ENCODE peak calls at places on chromosome 7, in eight cellular contexts. One of them, this sample, is unnamed.

GRCh38 chr7:91212592-91212991 is 51.6 kb upstream of the FZD1 start:
- DNase-seq in tibial artery: no peak
- DNase-seq in upper lobe of right lung: no peak
- DNase-seq in CD8-positive, alpha-beta memory T cell: no peak
- DNase-seq in kidney: no peak
- DNase-seq in K562: no peak
- DNase-seq in adrenal gland: no peak
- DNase-seq in naive thymus-derived CD4-positive, alpha-beta T cell: no peak
- DNase-seq in this sample: no peak

GRCh38 chr7:28203498-28204240 is 23.1 kb upstream of the JAZF1 start:
- DNase-seq in tibial artery: no peak
- DNase-seq in upper lobe of right lung: no peak
- DNase-seq in CD8-positive, alpha-beta memory T cell: no peak
- DNase-seq in kidney: no peak
- DNase-seq in K562: no peak
- DNase-seq in adrenal gland: no peak
- DNase-seq in naive thymus-derived CD4-positive, alpha-beta T cell: no peak
- DNase-seq in this sample: no peak

GRCh38 chr7:47508389-47509380 is 73.2 kb downstream of the TNS3 start:
- DNase-seq in tibial artery: peak; percentile 16
- DNase-seq in upper lobe of right lung: no peak
- DNase-seq in CD8-positive, alpha-beta memory T cell: no peak
- DNase-seq in kidney: peak; percentile 29
- DNase-seq in K562: no peak
- DNase-seq in adrenal gland: no peak
- DNase-seq in naive thymus-derived CD4-positive, alpha-beta T cell: no peak
- DNase-seq in this sample: no peak

GRCh38 chr7:99219985-99220384 is 12.1 kb upstream of the KPNA7 start:
- DNase-seq in tibial artery: no peak
- DNase-seq in upper lobe of right lung: peak; percentile 5
- DNase-seq in CD8-positive, alpha-beta memory T cell: no peak
- DNase-seq in kidney: no peak
- DNase-seq in K562: no peak
- DNase-seq in adrenal gland: peak; percentile 55
- DNase-seq in naive thymus-derived CD4-positive, alpha-beta T cell: no peak
- DNase-seq in this sample: no peak

GRCh38 chr7:82056282-82056681 is 286.4 kb upstream of the HGF start:
- DNase-seq in tibial artery: no peak
- DNase-seq in upper lobe of right lung: no peak
- DNase-seq in CD8-positive, alpha-beta memory T cell: no peak
- DNase-seq in kidney: no peak
- DNase-seq in K562: no peak
- DNase-seq in adrenal gland: no peak
- DNase-seq in naive thymus-derived CD4-positive, alpha-beta T cell: no peak
- DNase-seq in this sample: no peak

GRCh38 chr7:99380823-99381663 is 6.5 kb downstream of the ARPC1B start:
- DNase-seq in tibial artery: peak; percentile 36
- DNase-seq in upper lobe of right lung: no peak
- DNase-seq in CD8-positive, alpha-beta memory T cell: peak; percentile 93
- DNase-seq in kidney: peak; percentile 83
- DNase-seq in K562: no peak
- DNase-seq in adrenal gland: peak; percentile 78
- DNase-seq in naive thymus-derived CD4-positive, alpha-beta T cell: peak; percentile 85
- DNase-seq in this sample: no peak

GRCh38 chr7:150447966-150448788 is 2.3 kb upstream of the GIMAP8 start:
- DNase-seq in tibial artery: no peak
- DNase-seq in upper lobe of right lung: no peak
- DNase-seq in CD8-positive, alpha-beta memory T cell: no peak
- DNase-seq in kidney: no peak
- DNase-seq in K562: no peak
- DNase-seq in adrenal gland: no peak
- DNase-seq in naive thymus-derived CD4-positive, alpha-beta T cell: no peak
- DNase-seq in this sample: no peak

GRCh38 chr7:130397472-130397871 is 17.2 kb downstream of the CPA1 start:
- DNase-seq in tibial artery: no peak
- DNase-seq in upper lobe of right lung: no peak
- DNase-seq in CD8-positive, alpha-beta memory T cell: no peak
- DNase-seq in kidney: no peak
- DNase-seq in K562: no peak
- DNase-seq in adrenal gland: no peak
- DNase-seq in naive thymus-derived CD4-positive, alpha-beta T cell: no peak
- DNase-seq in this sample: no peak

GRCh38 chr7:134552105-134552504 is 3.2 kb downstream of the AKR1B15 start:
- DNase-seq in tibial artery: no peak
- DNase-seq in upper lobe of right lung: no peak
- DNase-seq in CD8-positive, alpha-beta memory T cell: no peak
- DNase-seq in kidney: no peak
- DNase-seq in K562: peak; percentile 42
- DNase-seq in adrenal gland: no peak
- DNase-seq in naive thymus-derived CD4-positive, alpha-beta T cell: no peak
- DNase-seq in this sample: no peak

GRCh38 chr7:150994141-150994837 is 3.5 kb downstream of the NOS3 start:
- DNase-seq in tibial artery: no peak
- DNase-seq in upper lobe of right lung: no peak
- DNase-seq in CD8-positive, alpha-beta memory T cell: no peak
- DNase-seq in kidney: peak; percentile 83
- DNase-seq in K562: peak; percentile 96
- DNase-seq in adrenal gland: no peak
- DNase-seq in naive thymus-derived CD4-positive, alpha-beta T cell: no peak
- DNase-seq in this sample: no peak

GRCh38 chr7:124908258-124908657 is 21.4 kb downstream of the POT1 start:
- DNase-seq in tibial artery: no peak
- DNase-seq in upper lobe of right lung: no peak
- DNase-seq in CD8-positive, alpha-beta memory T cell: no peak
- DNase-seq in kidney: no peak
- DNase-seq in K562: no peak
- DNase-seq in adrenal gland: no peak
- DNase-seq in naive thymus-derived CD4-positive, alpha-beta T cell: no peak
- DNase-seq in this sample: no peak

GRCh38 chr7:30595461-30596042 is 874 bp downstream of the GARS1 start:
- DNase-seq in tibial artery: no peak
- DNase-seq in upper lobe of right lung: no peak
- DNase-seq in CD8-positive, alpha-beta memory T cell: no peak
- DNase-seq in kidney: no peak
- DNase-seq in K562: no peak
- DNase-seq in adrenal gland: no peak
- DNase-seq in naive thymus-derived CD4-positive, alpha-beta T cell: no peak
- DNase-seq in this sample: no peak

GRCh38 chr7:155505422-155505793 is 41.0 kb downstream of the CNPY1 start:
- DNase-seq in tibial artery: no peak
- DNase-seq in upper lobe of right lung: no peak
- DNase-seq in CD8-positive, alpha-beta memory T cell: no peak
- DNase-seq in kidney: no peak
- DNase-seq in K562: no peak
- DNase-seq in adrenal gland: no peak
- DNase-seq in naive thymus-derived CD4-positive, alpha-beta T cell: no peak
- DNase-seq in this sample: no peak

GRCh38 chr7:85806321-85806720 is 619.5 kb upstream of the SEMA3D start:
- DNase-seq in tibial artery: no peak
- DNase-seq in upper lobe of right lung: no peak
- DNase-seq in CD8-positive, alpha-beta memory T cell: no peak
- DNase-seq in kidney: no peak
- DNase-seq in K562: no peak
- DNase-seq in adrenal gland: no peak
- DNase-seq in naive thymus-derived CD4-positive, alpha-beta T cell: no peak
- DNase-seq in this sample: no peak

GRCh38 chr7:33070277-33070676 is 7.7 kb upstream of the NT5C3A start:
- DNase-seq in tibial artery: no peak
- DNase-seq in upper lobe of right lung: no peak
- DNase-seq in CD8-positive, alpha-beta memory T cell: no peak
- DNase-seq in kidney: no peak
- DNase-seq in K562: no peak
- DNase-seq in adrenal gland: no peak
- DNase-seq in naive thymus-derived CD4-positive, alpha-beta T cell: no peak
- DNase-seq in this sample: no peak

GRCh38 chr7:101913876-101914275 is 96.5 kb downstream of the CUX1 start:
- DNase-seq in tibial artery: no peak
- DNase-seq in upper lobe of right lung: no peak
- DNase-seq in CD8-positive, alpha-beta memory T cell: no peak
- DNase-seq in kidney: no peak
- DNase-seq in K562: peak; percentile 90
- DNase-seq in adrenal gland: no peak
- DNase-seq in naive thymus-derived CD4-positive, alpha-beta T cell: no peak
- DNase-seq in this sample: no peak

GRCh38 chr7:129882531-129882930 is 70.2 kb downstream of the UBE2H start:
- DNase-seq in tibial artery: no peak
- DNase-seq in upper lobe of right lung: no peak
- DNase-seq in CD8-positive, alpha-beta memory T cell: no peak
- DNase-seq in kidney: no peak
- DNase-seq in K562: no peak
- DNase-seq in adrenal gland: no peak
- DNase-seq in naive thymus-derived CD4-positive, alpha-beta T cell: no peak
- DNase-seq in this sample: no peak

DNA sequence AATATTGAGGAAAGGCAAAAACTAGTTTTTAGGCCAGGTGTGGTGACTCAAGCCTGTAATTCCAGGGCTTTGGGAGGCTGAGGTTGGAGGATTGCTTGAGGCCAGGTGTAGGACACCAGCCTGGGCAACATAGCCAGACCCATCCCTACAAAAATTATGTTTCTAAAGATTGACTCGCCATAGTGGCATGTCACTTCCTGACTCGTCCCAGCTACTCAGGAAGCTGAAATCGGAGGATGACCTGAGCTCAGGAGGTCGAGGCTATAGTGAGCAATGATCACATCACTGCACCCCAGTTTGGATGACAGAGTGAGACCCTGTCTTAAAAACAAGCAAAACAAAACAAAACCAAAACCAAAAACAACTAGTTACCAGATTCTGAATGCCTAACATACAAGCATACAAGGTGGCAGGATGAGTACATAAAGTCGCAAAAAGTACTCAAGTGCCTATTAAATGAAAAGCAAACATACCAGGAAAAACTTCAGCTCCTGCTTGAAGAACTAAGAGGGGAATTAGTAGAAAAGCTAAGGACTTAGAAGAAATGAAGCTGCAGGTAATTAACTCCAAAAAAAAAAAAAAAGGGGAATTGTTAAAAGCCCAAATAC is 14.1 kb downstream of the ZNF398 start:
- DNase-seq in tibial artery: no peak
- DNase-seq in upper lobe of right lung: no peak
- DNase-seq in CD8-positive, alpha-beta memory T cell: no peak
- DNase-seq in kidney: no peak
- DNase-seq in K562: no peak
- DNase-seq in adrenal gland: no peak
- DNase-seq in naive thymus-derived CD4-positive, alpha-beta T cell: no peak
- DNase-seq in this sample: no peak
- H3K27ac ChIP-seq in tibial artery: no peak overlapping the region
- H3K27ac ChIP-seq in upper lobe of right lung: peak overlapping the region; percentile 18
- H3K27ac ChIP-seq in CD8-positive, alpha-beta memory T cell: no peak overlapping the region
- H3K27ac ChIP-seq in kidney: no peak overlapping the region
- H3K27ac ChIP-seq in K562: no peak overlapping the region
- H3K27ac ChIP-seq in adrenal gland: no peak overlapping the region
- H3K27ac ChIP-seq in naive thymus-derived CD4-positive, alpha-beta T cell: no peak overlapping the region
- H3K27ac ChIP-seq in this sample: peak overlapping the region; percentile 43

GRCh38 chr7:2165610-2166594 is 66.8 kb downstream of the MAD1L1 start:
- DNase-seq in tibial artery: no peak
- DNase-seq in upper lobe of right lung: peak; percentile 57
- DNase-seq in CD8-positive, alpha-beta memory T cell: no peak
- DNase-seq in kidney: no peak
- DNase-seq in K562: no peak
- DNase-seq in adrenal gland: peak; percentile 42
- DNase-seq in naive thymus-derived CD4-positive, alpha-beta T cell: no peak
- DNase-seq in this sample: no peak

GRCh38 chr7:2164646-2165045 is 68.1 kb downstream of the MAD1L1 start:
- DNase-seq in tibial artery: no peak
- DNase-seq in upper lobe of right lung: peak; percentile 29
- DNase-seq in CD8-positive, alpha-beta memory T cell: no peak
- DNase-seq in kidney: no peak
- DNase-seq in K562: no peak
- DNase-seq in adrenal gland: no peak
- DNase-seq in naive thymus-derived CD4-positive, alpha-beta T cell: no peak
- DNase-seq in this sample: no peak

GRCh38 chr7:2166625-2167280 is 66.0 kb downstream of the MAD1L1 start:
- DNase-seq in tibial artery: no peak
- DNase-seq in upper lobe of right lung: peak; percentile 74
- DNase-seq in CD8-positive, alpha-beta memory T cell: no peak
- DNase-seq in kidney: peak; percentile 85
- DNase-seq in K562: no peak
- DNase-seq in adrenal gland: no peak
- DNase-seq in naive thymus-derived CD4-positive, alpha-beta T cell: no peak
- DNase-seq in this sample: no peak

GRCh38 chr7:2164156-2164555 is 68.6 kb downstream of the MAD1L1 start:
- DNase-seq in tibial artery: no peak
- DNase-seq in upper lobe of right lung: peak; percentile 41
- DNase-seq in CD8-positive, alpha-beta memory T cell: no peak
- DNase-seq in kidney: peak; percentile 27
- DNase-seq in K562: no peak
- DNase-seq in adrenal gland: no peak
- DNase-seq in naive thymus-derived CD4-positive, alpha-beta T cell: no peak
- DNase-seq in this sample: no peak

DNA sequence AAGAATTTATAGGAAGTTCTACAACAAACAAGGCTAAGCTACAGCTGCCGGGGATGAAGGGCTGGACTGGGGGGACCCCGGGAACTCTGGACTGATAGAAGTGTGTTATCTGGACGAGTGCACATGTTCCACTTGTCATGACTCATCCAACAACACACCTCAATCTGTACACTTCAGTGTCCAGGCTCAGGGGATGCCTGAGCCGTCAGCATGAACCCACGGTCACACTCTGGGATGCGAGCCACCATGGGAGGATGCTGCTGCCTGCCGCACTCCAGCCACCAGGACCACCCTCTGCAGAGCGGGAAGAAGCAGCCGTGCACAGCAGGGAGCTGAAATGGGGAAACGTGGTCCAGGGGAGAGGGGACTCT is 67.5 kb downstream of the MAD1L1 start:
- DNase-seq in tibial artery: no peak
- DNase-seq in upper lobe of right lung: peak; percentile 28
- DNase-seq in CD8-positive, alpha-beta memory T cell: no peak
- DNase-seq in kidney: no peak
- DNase-seq in K562: peak; percentile 84
- DNase-seq in adrenal gland: no peak
- DNase-seq in naive thymus-derived CD4-positive, alpha-beta T cell: no peak
- DNase-seq in this sample: no peak
- H3K4me1 ChIP-seq in tibial artery: no peaks in the 10 kb centered on the region
- H3K4me1 ChIP-seq in upper lobe of right lung: no peaks in the 10 kb centered on the region
- H3K4me1 ChIP-seq in CD8-positive, alpha-beta memory T cell: no peaks in the 10 kb centered on the region
- H3K4me1 ChIP-seq in kidney: peaks cover 7% of the 10 kb centered on the region
- H3K4me1 ChIP-seq in K562: peaks cover 7% of the 10 kb centered on the region
- H3K4me1 ChIP-seq in adrenal gland: no peaks in the 10 kb centered on the region
- H3K4me1 ChIP-seq in naive thymus-derived CD4-positive, alpha-beta T cell: no peaks in the 10 kb centered on the region
- H3K4me1 ChIP-seq in this sample: no peaks in the 10 kb centered on the region

GRCh38 chr7:158534598-158534997 is 53.0 kb downstream of the PTPRN2 start:
- DNase-seq in tibial artery: no peak
- DNase-seq in upper lobe of right lung: no peak
- DNase-seq in CD8-positive, alpha-beta memory T cell: no peak
- DNase-seq in kidney: peak; percentile 49
- DNase-seq in K562: no peak
- DNase-seq in adrenal gland: no peak
- DNase-seq in naive thymus-derived CD4-positive, alpha-beta T cell: no peak
- DNase-seq in this sample: no peak
- H3K9me3 ChIP-seq in tibial artery: no peaks in the 10 kb centered on the region
- H3K9me3 ChIP-seq in upper lobe of right lung: no peaks in the 10 kb centered on the region
- H3K9me3 ChIP-seq in CD8-positive, alpha-beta memory T cell: no peaks in the 10 kb centered on the region
- H3K9me3 ChIP-seq in kidney: no peaks in the 10 kb centered on the region
- H3K9me3 ChIP-seq in K562: no peaks in the 10 kb centered on the region
- H3K9me3 ChIP-seq in adrenal gland: no peaks in the 10 kb centered on the region
- H3K9me3 ChIP-seq in naive thymus-derived CD4-positive, alpha-beta T cell: no peaks in the 10 kb centered on the region
- H3K9me3 ChIP-seq in this sample: no peaks in the 10 kb centered on the region

DNA sequence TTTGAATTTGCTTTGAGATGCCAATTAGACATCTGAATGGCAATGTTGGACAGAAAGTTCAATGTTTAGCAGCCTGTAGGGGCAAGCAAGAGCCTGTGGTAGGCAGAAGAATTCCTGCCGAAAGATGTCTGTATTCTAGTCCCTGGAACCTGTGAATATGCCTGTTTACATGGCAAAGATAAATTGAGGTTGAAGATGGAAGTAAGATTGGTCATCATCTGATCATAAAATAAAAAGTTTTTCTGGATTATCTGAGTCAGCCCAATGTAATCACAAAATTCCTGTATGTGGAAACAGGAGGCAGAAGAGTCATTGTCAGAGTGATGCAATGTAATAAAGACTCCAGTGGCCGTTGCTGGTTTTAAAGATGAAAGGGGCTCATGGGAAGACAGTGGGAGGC is 430.5 kb downstream of the MDFIC start:
- DNase-seq in tibial artery: no peak
- DNase-seq in upper lobe of right lung: no peak
- DNase-seq in CD8-positive, alpha-beta memory T cell: no peak
- DNase-seq in kidney: no peak
- DNase-seq in K562: no peak
- DNase-seq in adrenal gland: no peak
- DNase-seq in naive thymus-derived CD4-positive, alpha-beta T cell: no peak
- DNase-seq in this sample: no peak
- H3K27ac ChIP-seq in tibial artery: no peak overlapping the region
- H3K27ac ChIP-seq in upper lobe of right lung: no peak overlapping the region
- H3K27ac ChIP-seq in CD8-positive, alpha-beta memory T cell: no peak overlapping the region
- H3K27ac ChIP-seq in kidney: no peak overlapping the region
- H3K27ac ChIP-seq in K562: no peak overlapping the region
- H3K27ac ChIP-seq in adrenal gland: no peak overlapping the region
- H3K27ac ChIP-seq in naive thymus-derived CD4-positive, alpha-beta T cell: no peak overlapping the region
- H3K27ac ChIP-seq in this sample: no peak overlapping the region

This sample was measured in PC-9.